ENCODE peak calls at places on chromosomes 11 and 22, in five cellular contexts. H, C, W, J and K are unnamed samples.

GRCh38 chr11:1837171-1838076 is 1.4 kb upstream of the TNNI2 start:
- DNase-seq in H (peak), C (peak), W (peak), J (peak), K (peak)

GRCh38 chr22:19970479-19971275 is 29.1 kb upstream of the TXNRD2 start:
- DNase-seq in H (peak), C (peak), W (peak), J (peak), K (peak)

GRCh38 chr11:62931501-62932278 is 10.5 kb upstream of the CHRM1 start:
- DNase-seq in H (no peak), C (no peak), W (no peak), J (no peak), K (peak)

GRCh38 chr11:454801-455565 is 4.9 kb downstream of the PTDSS2 start:
- DNase-seq in H (no peak), C (no peak), W (no peak), J (no peak), K (no peak)

GRCh38 chr11:8004008-8004407 is 16.9 kb downstream of the EIF3F start:
- DNase-seq in H (no peak), C (no peak), W (no peak), J (no peak), K (no peak)

GRCh38 chr11:115678942-115679341 is 174.7 kb upstream of the CADM1 start:
- DNase-seq in H (no peak), C (no peak), W (no peak), J (peak), K (peak)

GRCh38 chr11:109859325-109859724 is 233.9 kb upstream of the ZC3H12C start:
- DNase-seq in H (no peak), C (peak), W (peak), J (no peak), K (no peak)

GRCh38 chr11:11441516-11441915 is 88.5 kb upstream of the CSNK2A3 start:
- DNase-seq in H (no peak), C (no peak), W (no peak), J (no peak), K (no peak)

DNA sequence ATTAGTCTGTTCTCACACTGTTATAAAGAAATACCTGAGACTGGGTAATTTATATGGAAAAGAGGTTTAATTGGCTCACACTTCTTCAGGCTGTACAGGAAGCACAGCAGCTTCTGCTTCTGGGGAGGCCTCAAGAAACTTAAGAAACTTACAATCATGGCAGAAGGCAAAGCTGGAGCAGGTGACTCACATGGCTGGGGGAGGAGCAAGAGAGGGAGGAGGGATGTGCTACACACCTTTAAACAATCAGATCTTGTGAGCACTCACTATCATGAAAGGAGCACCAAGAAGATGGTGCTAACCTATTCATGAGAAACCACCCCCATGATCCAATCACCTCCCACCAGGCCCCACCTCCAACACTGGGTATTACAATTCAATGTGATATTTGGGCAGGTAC is 381.6 kb downstream of the ETS1 start:
- DNase-seq in H (no peak), C (no peak), W (no peak), J (no peak), K (no peak)
- H2AK5ac ChIP-seq in H (no peak), C (no peak), W (peak), J (no peak), K (no peak)

GRCh38 chr22:23240639-23241389 is 60.5 kb downstream of the BCR start:
- DNase-seq in H (no peak), C (no peak), W (no peak), J (no peak), K (peak)
- H2AK5ac ChIP-seq in H (peak), C (peak), W (peak), J (peak), K (no peak)

DNA sequence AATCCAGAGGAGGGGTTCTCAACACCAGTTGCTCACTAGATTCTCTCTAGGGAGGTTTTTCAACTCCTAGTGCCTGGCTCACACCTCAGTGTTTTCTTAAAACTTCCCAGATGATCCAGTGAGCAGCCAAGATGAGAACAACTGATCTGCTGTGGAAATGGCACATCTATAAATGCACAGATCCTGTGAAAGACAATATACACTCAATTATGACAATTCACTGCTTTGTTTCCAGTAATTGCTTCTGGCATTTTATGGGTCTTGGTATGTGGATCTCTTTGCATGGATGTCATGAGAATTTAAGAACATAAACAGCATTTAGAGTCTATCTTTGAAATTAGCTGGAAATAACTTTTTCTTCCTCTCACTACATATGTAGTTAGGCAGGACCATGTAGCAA is 45.1 kb upstream of the PRSS23 start:
- DNase-seq in H (no peak), C (no peak), W (no peak), J (no peak), K (no peak)
- H2AK5ac ChIP-seq in H (no peak), C (no peak), W (no peak), J (no peak), K (no peak)

GRCh38 chr11:69509381-69509780 is 27.9 kb downstream of the LINC01488 start:
- DNase-seq in H (no peak), C (no peak), W (no peak), J (no peak), K (no peak)
- H2AK5ac ChIP-seq in H (peak), C (peak), W (no peak), J (no peak), K (no peak)

GRCh38 chr22:43152001-43152354 is 619 bp downstream of the TSPO start:
- DNase-seq in H (no peak), C (no peak), W (no peak), J (peak), K (no peak)

GRCh38 chr22:43153916-43154315 is 2.6 kb downstream of the TSPO start:
- DNase-seq in H (no peak), C (no peak), W (peak), J (no peak), K (no peak)

GRCh38 chr22:43150731-43151206 is 590 bp upstream of the TSPO start:
- DNase-seq in H (no peak), C (no peak), W (no peak), J (no peak), K (peak)

GRCh38 chr22:43151251-43152000 is at the start of gene TSPO:
- DNase-seq in H (peak), C (peak), W (peak), J (peak), K (peak)

GRCh38 chr22:43152355-43153071 is 1.2 kb downstream of the TSPO start:
- DNase-seq in H (no peak), C (peak), W (peak), J (peak), K (no peak)
- H2AK5ac ChIP-seq in H (peak), C (peak), W (peak), J (no peak), K (no peak)